ENCODE peak calls at places on chromosomes 13 and 19, in five cellular contexts. H, F, W, K and E are unnamed samples.
A peak's percentile ranks its signal among the peaks of the same experiment; 100 is the strongest.

GRCh38 chr13:110274687-110275086 is 32.3 kb downstream of the COL4A1 start:
- ATAC-seq in H (no peak), F (no peak), W (peak; percentile 41), K (no peak), E (no peak)

GRCh38 chr13:84088996-84089395 is 206.7 kb upstream of the SLITRK1 start:
- ATAC-seq in H (no peak), F (no peak), W (no peak), K (no peak), E (no peak)

GRCh38 chr19:7544626-7545025 is 9.1 kb downstream of the PNPLA6 start:
- ATAC-seq in H (no peak), F (peak; percentile 65), W (no peak), K (no peak), E (no peak)

GRCh38 chr13:50672025-50672424 is 171.5 kb downstream of the DLEU7 start:
- ATAC-seq in H (peak; percentile 94), F (no peak), W (no peak), K (no peak), E (no peak)

GRCh38 chr19:3389876-3390361 is 23.5 kb downstream of the NFIC start:
- ATAC-seq in H (no peak), F (no peak), W (no peak), K (no peak), E (no peak)

GRCh38 chr13:72536668-72537399 is 190.6 kb downstream of the MZT1 start:
- ATAC-seq in H (peak; percentile 87), F (no peak), W (no peak), K (no peak), E (no peak)

GRCh38 chr19:27971071-27971470 is 1241.9 kb downstream of the UQCRFS1 start:
- ATAC-seq in H (no peak), F (no peak), W (no peak), K (no peak), E (no peak)

GRCh38 chr13:80340643-80341097 is 256 bp downstream of the SPRY2 start:
- ATAC-seq in H (peak; percentile 61), F (no peak), W (no peak), K (no peak), E (no peak)

GRCh38 chr13:45623516-45624090 is 8.1 kb upstream of the ERICH6B start:
- ATAC-seq in H (peak; percentile 67), F (no peak), W (peak; percentile 80), K (peak; percentile 49), E (no peak)

DNA sequence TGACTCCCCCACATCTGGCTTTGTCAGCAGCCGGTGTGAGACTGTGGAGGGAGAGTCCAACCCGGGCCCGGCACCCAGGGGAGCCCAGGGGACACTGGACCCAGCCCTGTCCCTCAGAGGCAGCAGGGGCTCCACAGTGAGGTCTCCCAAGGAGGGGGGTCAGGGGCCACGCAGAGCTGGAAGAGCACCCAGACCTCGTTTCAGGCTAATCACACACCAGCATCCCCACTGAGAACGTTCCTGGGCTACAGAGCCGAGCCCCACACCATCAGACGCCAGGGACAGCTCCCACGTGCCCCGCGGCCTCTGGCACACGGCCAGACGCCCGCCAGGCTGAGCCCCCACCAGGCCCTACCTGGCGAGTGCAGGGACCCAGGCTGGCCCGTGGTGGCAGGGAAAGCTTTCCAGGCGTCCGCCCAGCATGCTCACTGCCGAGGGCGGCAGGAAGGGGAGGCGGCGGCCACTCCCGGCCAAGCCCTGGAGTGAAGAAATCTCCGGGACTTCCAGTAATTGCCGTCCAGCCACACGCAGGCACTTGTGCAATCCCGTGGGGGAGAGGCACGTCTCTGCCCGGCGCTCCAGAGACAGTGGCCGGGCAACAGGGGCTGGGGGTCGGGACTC is 19.2 kb downstream of the SBNO2 start:
- ATAC-seq in H (peak; percentile 61), F (peak; percentile 92), W (no peak), K (no peak), E (peak; percentile 87)
- TF ChIP-seq EP300 in H (no peak), F (peak; percentile 97), W (no peak), K (no peak), E (no peak)

DNA sequence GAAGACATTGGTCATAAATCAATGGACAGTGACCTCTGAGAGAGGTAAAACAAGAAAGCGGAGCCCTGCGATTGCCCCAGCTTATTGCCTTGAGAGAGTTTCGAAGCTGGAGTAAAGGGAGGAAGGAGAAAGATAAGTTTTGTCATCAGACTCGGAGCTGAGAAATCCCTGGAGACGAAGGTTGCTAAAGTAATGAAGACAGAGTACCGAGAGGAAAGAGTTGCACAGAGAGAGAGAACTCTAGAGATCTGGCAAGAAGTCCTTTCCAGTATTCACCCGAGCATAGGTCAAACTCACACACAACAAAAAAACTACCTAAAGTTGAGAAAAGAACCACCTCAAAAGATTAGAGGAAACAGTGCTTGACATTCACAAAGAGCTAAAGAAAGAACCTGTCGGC is 472.0 kb downstream of the DACH1 start:
- ATAC-seq in H (no peak), F (no peak), W (no peak), K (no peak), E (no peak)
- TF ChIP-seq POLR2AphosphoS5 in H (no peak), F (no peak), W (no peak), K (no peak), E (no peak)

DNA sequence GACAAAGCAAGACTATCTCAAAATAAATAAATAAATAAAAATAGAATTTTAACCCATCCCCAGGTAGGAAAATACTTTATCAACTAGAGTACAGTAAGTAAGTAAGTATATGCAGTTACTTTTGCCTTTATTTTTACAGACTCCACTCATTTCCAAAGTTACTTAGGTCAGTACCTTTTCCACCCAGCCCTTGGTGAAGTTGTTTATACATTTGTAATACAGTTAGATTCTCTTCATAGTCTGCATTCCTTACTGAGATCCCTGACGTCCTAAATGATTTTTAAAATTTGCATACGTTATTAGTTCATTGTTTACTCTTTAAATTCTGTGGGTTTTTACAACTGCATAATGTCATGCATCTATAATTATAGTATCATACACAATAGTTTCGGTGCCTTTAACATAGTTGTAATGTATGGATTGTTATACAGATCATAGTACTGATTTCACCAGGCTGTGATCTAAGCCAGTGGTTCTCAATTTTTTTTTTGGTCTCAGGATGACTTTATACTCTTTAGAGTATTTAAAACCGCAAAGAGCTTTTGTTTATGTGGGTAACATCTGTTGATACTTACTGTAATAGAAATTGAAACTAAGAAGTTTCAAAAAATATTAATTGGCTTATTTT is 10.4 kb downstream of the SETDB2 start:
- ATAC-seq in H (no peak), F (no peak), W (peak; percentile 97), K (no peak), E (no peak)
- H3K27ac ChIP-seq in H (no peak overlapping the region), F (no peak overlapping the region), W (peak overlapping the region; percentile 13), K (no peak overlapping the region), E (no peak overlapping the region)

DNA sequence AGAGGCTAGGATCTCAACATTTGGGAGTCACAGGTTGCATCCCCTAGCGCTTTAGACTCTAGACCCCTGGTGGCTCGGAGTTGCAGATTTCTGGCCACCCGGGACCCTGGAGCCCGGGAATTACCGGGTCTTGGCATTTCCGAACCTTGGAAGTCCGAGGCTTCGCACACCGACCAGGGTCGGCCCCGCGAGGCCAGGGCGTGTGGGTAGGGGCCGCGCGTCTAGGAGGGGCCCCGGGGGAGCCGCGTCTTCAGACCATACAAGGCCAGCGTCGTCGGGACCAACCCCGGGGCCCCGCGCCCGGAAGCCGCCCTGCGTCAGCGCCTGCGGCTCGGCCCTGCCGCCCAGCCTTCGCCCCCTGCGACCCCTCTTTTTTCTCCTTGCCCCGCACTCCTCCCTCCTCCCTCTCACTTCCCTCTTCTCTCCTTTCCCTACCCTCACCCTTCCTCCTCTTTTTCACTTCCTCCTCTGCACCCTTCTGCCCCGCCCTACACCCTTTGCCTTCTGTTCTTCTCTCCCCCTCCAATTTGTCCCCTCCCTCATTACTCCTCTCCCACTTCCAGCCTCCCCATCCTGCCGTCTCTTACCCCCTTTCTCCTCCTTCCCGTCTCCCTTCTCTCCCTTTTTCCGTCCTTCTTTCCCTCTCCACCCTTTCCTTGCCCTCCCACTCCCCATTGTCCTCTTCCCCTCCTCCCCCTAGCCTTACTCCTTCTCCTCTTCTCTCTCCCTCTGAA is 2.4 kb upstream of the PLEKHG2 start:
- ATAC-seq in H (no peak), F (peak; percentile 37), W (peak; percentile 47), K (peak; percentile 16), E (peak; percentile 21)
- TF ChIP-seq EP300 in H (no peak), F (no peak), W (peak; percentile 77), K (no peak), E (no peak)

DNA sequence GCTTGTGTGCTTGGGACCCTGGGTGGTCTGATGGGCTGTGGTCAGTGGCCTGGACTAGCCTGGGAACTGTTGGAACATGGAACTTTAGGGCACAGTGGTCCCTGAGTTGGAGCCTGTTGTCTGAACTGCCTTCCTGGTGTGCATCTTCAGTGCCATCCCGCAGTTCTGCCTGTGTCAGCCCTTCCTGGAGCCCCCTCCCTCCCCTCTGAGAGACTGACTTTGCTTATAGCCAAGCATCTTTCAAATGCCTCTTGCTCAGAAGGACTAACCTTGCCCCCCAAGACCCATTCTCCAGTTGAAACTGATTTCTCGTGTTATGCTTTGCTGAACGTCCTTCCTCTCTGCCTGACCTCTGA is 14.3 kb downstream of the MAU2 start:
- ATAC-seq in H (no peak), F (no peak), W (no peak), K (no peak), E (no peak)
- TF ChIP-seq POLR2AphosphoS5 in H (no peak), F (no peak), W (no peak), K (no peak), E (no peak)

GRCh38 chr19:55931936-55932386 is at the start of gene NLRP13:
- ATAC-seq in H (no peak), F (no peak), W (no peak), K (no peak), E (no peak)
- H3K27ac ChIP-seq in H (no peak within 1 kb of the TSS), F (no peak within 1 kb of the TSS), W (no peak within 1 kb of the TSS), K (no peak within 1 kb of the TSS), E (no peak within 1 kb of the TSS)

GRCh38 chr19:10625003-10625761 is at the start of gene SLC44A2:
- ATAC-seq in H (peak; percentile 85), F (peak; percentile 96), W (no peak), K (peak; percentile 55), E (peak; percentile 97)
- TF ChIP-seq EP300 in H (no peak), F (no peak), W (no peak), K (no peak), E (no peak)

DNA sequence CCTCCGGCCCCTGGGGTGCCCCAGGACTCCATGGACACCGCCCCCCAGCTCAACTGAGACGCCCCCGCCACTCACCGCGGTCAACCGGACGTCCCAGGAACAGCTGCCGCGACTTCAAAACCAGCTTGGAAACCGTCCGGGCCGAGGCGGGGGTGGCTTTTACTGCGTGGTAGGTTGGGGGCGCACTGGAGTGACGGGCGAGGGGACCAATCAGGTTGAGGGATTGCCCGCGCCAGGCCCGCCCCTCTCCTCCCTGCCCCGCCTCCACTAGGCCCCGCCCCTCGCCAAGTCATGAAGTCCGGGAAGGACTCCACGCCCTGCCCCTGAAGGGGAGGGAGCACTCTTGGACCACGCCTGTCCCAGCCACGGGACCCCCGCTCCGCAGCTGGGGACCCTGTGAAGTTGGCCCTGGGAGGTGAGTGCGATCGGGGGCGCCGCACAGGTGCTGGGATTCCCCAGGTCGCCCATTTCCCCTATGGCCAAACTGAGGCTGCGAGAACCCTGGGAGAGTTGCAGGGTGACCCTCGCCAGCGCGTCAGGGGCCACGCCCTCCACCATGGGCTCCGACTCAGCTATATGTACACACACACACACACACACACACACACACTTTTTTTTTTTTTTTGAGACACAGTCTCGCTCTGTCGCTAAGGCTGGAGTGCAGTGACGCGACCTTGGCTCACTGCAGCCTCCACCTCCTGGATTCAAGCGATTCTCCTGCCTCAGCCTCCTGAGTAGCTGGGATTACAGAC is at the start of gene PLIN3:
- ATAC-seq in H (peak; percentile 79), F (peak; percentile 98), W (peak; percentile 86), K (peak; percentile 92), E (peak; percentile 94)
- TF ChIP-seq POLR2AphosphoS5 in H (peak; percentile 66), F (peak; percentile 64), W (peak; percentile 46), K (peak; percentile 60), E (peak; percentile 66)

GRCh38 chr13:67228031-67228430 is 2.1 kb downstream of the PCDH9 start:
- ATAC-seq in H (no peak), F (no peak), W (no peak), K (no peak), E (no peak)
- H3K27ac ChIP-seq in H (no peak overlapping the region), F (no peak overlapping the region), W (no peak overlapping the region), K (no peak overlapping the region), E (no peak overlapping the region)